ENCODE peak calls at places on chromosomes 11 and 22, in six cellular contexts. One of them, this sample, is unnamed.

GRCh38 chr22:38032681-38033521 is 24.3 kb upstream of the PICK1 start:
- DNase-seq in left cardiac atrium: no peak
- DNase-seq in central memory CD4-positive, alpha-beta T cell: no peak
- DNase-seq in activated naive CD4-positive, alpha-beta T cell: no peak
- DNase-seq in foreskin fibroblast: peak
- DNase-seq in sigmoid colon: peak
- DNase-seq in this sample: peak

GRCh38 chr11:86519064-86519911 is 144.6 kb downstream of the CCDC81 start:
- DNase-seq in left cardiac atrium: no peak
- DNase-seq in central memory CD4-positive, alpha-beta T cell: no peak
- DNase-seq in activated naive CD4-positive, alpha-beta T cell: no peak
- DNase-seq in foreskin fibroblast: peak
- DNase-seq in sigmoid colon: no peak
- DNase-seq in this sample: peak

GRCh38 chr22:40813912-40814315 is 5.2 kb downstream of the SLC25A17 start:
- DNase-seq in left cardiac atrium: no peak
- DNase-seq in central memory CD4-positive, alpha-beta T cell: no peak
- DNase-seq in activated naive CD4-positive, alpha-beta T cell: no peak
- DNase-seq in foreskin fibroblast: no peak
- DNase-seq in sigmoid colon: no peak
- DNase-seq in this sample: no peak

GRCh38 chr11:68385128-68385527 is 72.7 kb downstream of the LRP5 start:
- DNase-seq in left cardiac atrium: no peak
- DNase-seq in central memory CD4-positive, alpha-beta T cell: no peak
- DNase-seq in activated naive CD4-positive, alpha-beta T cell: no peak
- DNase-seq in foreskin fibroblast: no peak
- DNase-seq in sigmoid colon: no peak
- DNase-seq in this sample: no peak

GRCh38 chr11:65854871-65855837 is 2.8 kb downstream of the CFL1 start:
- DNase-seq in left cardiac atrium: no peak
- DNase-seq in central memory CD4-positive, alpha-beta T cell: no peak
- DNase-seq in activated naive CD4-positive, alpha-beta T cell: no peak
- DNase-seq in foreskin fibroblast: no peak
- DNase-seq in sigmoid colon: peak
- DNase-seq in this sample: no peak

GRCh38 chr11:6746086-6746618 is 25.6 kb downstream of the OR2AG2 start:
- DNase-seq in left cardiac atrium: no peak
- DNase-seq in central memory CD4-positive, alpha-beta T cell: peak
- DNase-seq in activated naive CD4-positive, alpha-beta T cell: no peak
- DNase-seq in foreskin fibroblast: no peak
- DNase-seq in sigmoid colon: no peak
- DNase-seq in this sample: no peak

GRCh38 chr11:79374707-79375106 is 66.1 kb downstream of the TENM4 start:
- DNase-seq in left cardiac atrium: no peak
- DNase-seq in central memory CD4-positive, alpha-beta T cell: no peak
- DNase-seq in activated naive CD4-positive, alpha-beta T cell: no peak
- DNase-seq in foreskin fibroblast: no peak
- DNase-seq in sigmoid colon: no peak
- DNase-seq in this sample: no peak

GRCh38 chr11:64355078-64355940 is 3.7 kb upstream of the RPS6KA4 start:
- DNase-seq in left cardiac atrium: peak
- DNase-seq in central memory CD4-positive, alpha-beta T cell: no peak
- DNase-seq in activated naive CD4-positive, alpha-beta T cell: no peak
- DNase-seq in foreskin fibroblast: peak
- DNase-seq in sigmoid colon: peak
- DNase-seq in this sample: peak

GRCh38 chr11:69912161-69912910 is 93.1 kb upstream of the FGF3 start:
- DNase-seq in left cardiac atrium: no peak
- DNase-seq in central memory CD4-positive, alpha-beta T cell: no peak
- DNase-seq in activated naive CD4-positive, alpha-beta T cell: no peak
- DNase-seq in foreskin fibroblast: no peak
- DNase-seq in sigmoid colon: peak
- DNase-seq in this sample: peak

GRCh38 chr11:10455637-10456487 is 798 bp downstream of the AMPD3 start:
- DNase-seq in left cardiac atrium: peak
- DNase-seq in central memory CD4-positive, alpha-beta T cell: peak
- DNase-seq in activated naive CD4-positive, alpha-beta T cell: peak
- DNase-seq in foreskin fibroblast: peak
- DNase-seq in sigmoid colon: peak
- DNase-seq in this sample: peak

GRCh38 chr11:60305906-60306619 is 21.0 kb upstream of the MS4A6E start:
- DNase-seq in left cardiac atrium: no peak
- DNase-seq in central memory CD4-positive, alpha-beta T cell: no peak
- DNase-seq in activated naive CD4-positive, alpha-beta T cell: no peak
- DNase-seq in foreskin fibroblast: no peak
- DNase-seq in sigmoid colon: no peak
- DNase-seq in this sample: no peak

GRCh38 chr11:35337136-35337918 is 82.0 kb downstream of the SLC1A2 start:
- DNase-seq in left cardiac atrium: no peak
- DNase-seq in central memory CD4-positive, alpha-beta T cell: no peak
- DNase-seq in activated naive CD4-positive, alpha-beta T cell: no peak
- DNase-seq in foreskin fibroblast: peak
- DNase-seq in sigmoid colon: no peak
- DNase-seq in this sample: no peak

GRCh38 chr11:68999093-68999747 is 13.8 kb downstream of the MRGPRF start:
- DNase-seq in left cardiac atrium: no peak
- DNase-seq in central memory CD4-positive, alpha-beta T cell: no peak
- DNase-seq in activated naive CD4-positive, alpha-beta T cell: no peak
- DNase-seq in foreskin fibroblast: no peak
- DNase-seq in sigmoid colon: peak
- DNase-seq in this sample: no peak

GRCh38 chr22:49238181-49239141 is 589.2 kb downstream of the BRD1 start:
- DNase-seq in left cardiac atrium: no peak
- DNase-seq in central memory CD4-positive, alpha-beta T cell: no peak
- DNase-seq in activated naive CD4-positive, alpha-beta T cell: no peak
- DNase-seq in foreskin fibroblast: no peak
- DNase-seq in sigmoid colon: no peak
- DNase-seq in this sample: peak

GRCh38 chr11:67113231-67113721 is 5.8 kb upstream of the KDM2A start:
- DNase-seq in left cardiac atrium: no peak
- DNase-seq in central memory CD4-positive, alpha-beta T cell: no peak
- DNase-seq in activated naive CD4-positive, alpha-beta T cell: no peak
- DNase-seq in foreskin fibroblast: no peak
- DNase-seq in sigmoid colon: peak
- DNase-seq in this sample: no peak

GRCh38 chr22:40898850-40899357 is 37.0 kb upstream of the DNAJB7 start:
- DNase-seq in left cardiac atrium: no peak
- DNase-seq in central memory CD4-positive, alpha-beta T cell: peak
- DNase-seq in activated naive CD4-positive, alpha-beta T cell: no peak
- DNase-seq in foreskin fibroblast: peak
- DNase-seq in sigmoid colon: no peak
- DNase-seq in this sample: no peak

GRCh38 chr11:21316591-21316990 is 647.2 kb downstream of the NELL1 start:
- DNase-seq in left cardiac atrium: no peak
- DNase-seq in central memory CD4-positive, alpha-beta T cell: no peak
- DNase-seq in activated naive CD4-positive, alpha-beta T cell: no peak
- DNase-seq in foreskin fibroblast: no peak
- DNase-seq in sigmoid colon: no peak
- DNase-seq in this sample: no peak

GRCh38 chr11:8799273-8799672 is 111.7 kb upstream of the AKIP1 start:
- DNase-seq in left cardiac atrium: no peak
- DNase-seq in central memory CD4-positive, alpha-beta T cell: no peak
- DNase-seq in activated naive CD4-positive, alpha-beta T cell: no peak
- DNase-seq in foreskin fibroblast: no peak
- DNase-seq in sigmoid colon: no peak
- DNase-seq in this sample: no peak

GRCh38 chr22:50083462-50084081 is 1.7 kb downstream of the MLC1 start:
- DNase-seq in left cardiac atrium: no peak
- DNase-seq in central memory CD4-positive, alpha-beta T cell: no peak
- DNase-seq in activated naive CD4-positive, alpha-beta T cell: no peak
- DNase-seq in foreskin fibroblast: no peak
- DNase-seq in sigmoid colon: no peak
- DNase-seq in this sample: no peak

GRCh38 chr22:47064416-47064815 is 302.0 kb downstream of the TBC1D22A start:
- DNase-seq in left cardiac atrium: no peak
- DNase-seq in central memory CD4-positive, alpha-beta T cell: no peak
- DNase-seq in activated naive CD4-positive, alpha-beta T cell: no peak
- DNase-seq in foreskin fibroblast: no peak
- DNase-seq in sigmoid colon: no peak
- DNase-seq in this sample: no peak

GRCh38 chr22:45503071-45503815 is 560 bp downstream of the FBLN1 start:
- DNase-seq in left cardiac atrium: no peak
- DNase-seq in central memory CD4-positive, alpha-beta T cell: no peak
- DNase-seq in activated naive CD4-positive, alpha-beta T cell: no peak
- DNase-seq in foreskin fibroblast: peak
- DNase-seq in sigmoid colon: no peak
- DNase-seq in this sample: no peak

GRCh38 chr11:94781822-94782221 is 13.7 kb downstream of the AMOTL1 start:
- DNase-seq in left cardiac atrium: no peak
- DNase-seq in central memory CD4-positive, alpha-beta T cell: no peak
- DNase-seq in activated naive CD4-positive, alpha-beta T cell: no peak
- DNase-seq in foreskin fibroblast: peak
- DNase-seq in sigmoid colon: no peak
- DNase-seq in this sample: no peak

GRCh38 chr11:27356624-27357222 is 6.3 kb downstream of the CCDC34 start:
- DNase-seq in left cardiac atrium: no peak
- DNase-seq in central memory CD4-positive, alpha-beta T cell: no peak
- DNase-seq in activated naive CD4-positive, alpha-beta T cell: no peak
- DNase-seq in foreskin fibroblast: no peak
- DNase-seq in sigmoid colon: no peak
- DNase-seq in this sample: no peak

GRCh38 chr11:14672635-14673034 is 29.0 kb downstream of the PDE3B start:
- DNase-seq in left cardiac atrium: no peak
- DNase-seq in central memory CD4-positive, alpha-beta T cell: no peak
- DNase-seq in activated naive CD4-positive, alpha-beta T cell: no peak
- DNase-seq in foreskin fibroblast: peak
- DNase-seq in sigmoid colon: no peak
- DNase-seq in this sample: no peak

GRCh38 chr11:20611445-20611844 is 12.0 kb downstream of the SLC6A5 start:
- DNase-seq in left cardiac atrium: no peak
- DNase-seq in central memory CD4-positive, alpha-beta T cell: no peak
- DNase-seq in activated naive CD4-positive, alpha-beta T cell: no peak
- DNase-seq in foreskin fibroblast: no peak
- DNase-seq in sigmoid colon: no peak
- DNase-seq in this sample: no peak

GRCh38 chr11:85685131-85685819 is 720 bp downstream of the CCDC89 start:
- DNase-seq in left cardiac atrium: no peak
- DNase-seq in central memory CD4-positive, alpha-beta T cell: no peak
- DNase-seq in activated naive CD4-positive, alpha-beta T cell: no peak
- DNase-seq in foreskin fibroblast: peak
- DNase-seq in sigmoid colon: peak
- DNase-seq in this sample: peak

GRCh38 chr11:78039391-78039918 is 16.4 kb upstream of the KCTD14 start:
- DNase-seq in left cardiac atrium: no peak
- DNase-seq in central memory CD4-positive, alpha-beta T cell: no peak
- DNase-seq in activated naive CD4-positive, alpha-beta T cell: no peak
- DNase-seq in foreskin fibroblast: no peak
- DNase-seq in sigmoid colon: no peak
- DNase-seq in this sample: no peak

GRCh38 chr22:48868554-48868953 is 959.1 kb downstream of the BRD1 start:
- DNase-seq in left cardiac atrium: no peak
- DNase-seq in central memory CD4-positive, alpha-beta T cell: no peak
- DNase-seq in activated naive CD4-positive, alpha-beta T cell: no peak
- DNase-seq in foreskin fibroblast: no peak
- DNase-seq in sigmoid colon: peak
- DNase-seq in this sample: no peak

This sample was measured in uterus.